ENCODE peak calls at places on chromosomes 7 and 10, in four cellular contexts. One of them, this sample, is unnamed.

GRCh38 chr10:80187465-80188409 is 17.6 kb downstream of the ANXA11 start:
- DNase-seq in foreskin fibroblast: no peak
- DNase-seq in lung: no peak
- DNase-seq in psoas muscle: peak; percentile 21
- DNase-seq in this sample: peak; percentile 65

GRCh38 chr7:8290645-8291308 is 28.8 kb upstream of the ICA1 start:
- DNase-seq in foreskin fibroblast: no peak
- DNase-seq in lung: no peak
- DNase-seq in psoas muscle: no peak
- DNase-seq in this sample: no peak

GRCh38 chr7:30900053-30900452 is 11.6 kb upstream of the AQP1 start:
- DNase-seq in foreskin fibroblast: no peak
- DNase-seq in lung: no peak
- DNase-seq in psoas muscle: no peak
- DNase-seq in this sample: no peak

GRCh38 chr10:11457336-11457735 is 154.1 kb downstream of the USP6NL start:
- DNase-seq in psoas muscle: no peak
- DNase-seq in foreskin fibroblast: no peak
- DNase-seq in lung: no peak
- DNase-seq in this sample: no peak

GRCh38 chr7:121069346-121070100 is 81.0 kb downstream of the CPED1 start:
- DNase-seq in foreskin fibroblast: no peak
- DNase-seq in psoas muscle: no peak
- DNase-seq in lung: no peak
- DNase-seq in this sample: no peak

GRCh38 chr10:43649149-43649523 is 455 bp upstream of the ZNF32 start:
- DNase-seq in foreskin fibroblast: no peak
- DNase-seq in lung: no peak
- DNase-seq in psoas muscle: no peak
- DNase-seq in this sample: no peak

GRCh38 chr7:636396-636795 is 90.1 kb upstream of the DNAAF5 start:
- DNase-seq in lung: no peak
- DNase-seq in psoas muscle: no peak
- DNase-seq in foreskin fibroblast: no peak
- DNase-seq in this sample: peak; percentile 69

GRCh38 chr10:5738427-5738826 is 53.8 kb downstream of the TASOR2 start:
- DNase-seq in foreskin fibroblast: no peak
- DNase-seq in psoas muscle: no peak
- DNase-seq in lung: no peak
- DNase-seq in this sample: no peak

GRCh38 chr10:61836888-61837747 is 64.4 kb upstream of the ARID5B start:
- DNase-seq in psoas muscle: no peak
- DNase-seq in foreskin fibroblast: peak; percentile 39
- DNase-seq in lung: no peak
- DNase-seq in this sample: no peak

GRCh38 chr10:133151528-133151927 is 8.5 kb upstream of the KNDC1 start:
- DNase-seq in foreskin fibroblast: no peak
- DNase-seq in psoas muscle: no peak
- DNase-seq in lung: no peak
- DNase-seq in this sample: no peak

GRCh38 chr10:132880148-132880981 is 62.0 kb downstream of the CFAP46 start:
- DNase-seq in psoas muscle: no peak
- DNase-seq in foreskin fibroblast: no peak
- DNase-seq in lung: no peak
- DNase-seq in this sample: no peak

GRCh38 chr7:3309140-3309539 is 8.1 kb downstream of the SDK1 start:
- DNase-seq in psoas muscle: no peak
- DNase-seq in foreskin fibroblast: no peak
- DNase-seq in lung: no peak
- DNase-seq in this sample: no peak

GRCh38 chr10:33273295-33274002 is 61.0 kb downstream of the NRP1 start:
- DNase-seq in foreskin fibroblast: peak; percentile 95
- DNase-seq in psoas muscle: peak; percentile 88
- DNase-seq in lung: peak; percentile 91
- DNase-seq in this sample: no peak

GRCh38 chr7:129188892-129189660 is 643 bp downstream of the SMO start:
- DNase-seq in foreskin fibroblast: no peak
- DNase-seq in lung: no peak
- DNase-seq in psoas muscle: no peak
- DNase-seq in this sample: no peak

GRCh38 chr7:70566659-70567058 is 565.3 kb upstream of the GALNT17 start:
- DNase-seq in foreskin fibroblast: no peak
- DNase-seq in lung: no peak
- DNase-seq in psoas muscle: no peak
- DNase-seq in this sample: no peak

GRCh38 chr10:115129752-115130151 is 36.6 kb downstream of the ATRNL1 start:
- DNase-seq in psoas muscle: no peak
- DNase-seq in foreskin fibroblast: no peak
- DNase-seq in lung: no peak
- DNase-seq in this sample: no peak
- TF ChIP-seq CTCF in psoas muscle: peak; percentile 63
- TF ChIP-seq CTCF in foreskin fibroblast: peak; percentile 10
- TF ChIP-seq CTCF in lung: no peak
- TF ChIP-seq CTCF in this sample: peak; percentile 25

DNA sequence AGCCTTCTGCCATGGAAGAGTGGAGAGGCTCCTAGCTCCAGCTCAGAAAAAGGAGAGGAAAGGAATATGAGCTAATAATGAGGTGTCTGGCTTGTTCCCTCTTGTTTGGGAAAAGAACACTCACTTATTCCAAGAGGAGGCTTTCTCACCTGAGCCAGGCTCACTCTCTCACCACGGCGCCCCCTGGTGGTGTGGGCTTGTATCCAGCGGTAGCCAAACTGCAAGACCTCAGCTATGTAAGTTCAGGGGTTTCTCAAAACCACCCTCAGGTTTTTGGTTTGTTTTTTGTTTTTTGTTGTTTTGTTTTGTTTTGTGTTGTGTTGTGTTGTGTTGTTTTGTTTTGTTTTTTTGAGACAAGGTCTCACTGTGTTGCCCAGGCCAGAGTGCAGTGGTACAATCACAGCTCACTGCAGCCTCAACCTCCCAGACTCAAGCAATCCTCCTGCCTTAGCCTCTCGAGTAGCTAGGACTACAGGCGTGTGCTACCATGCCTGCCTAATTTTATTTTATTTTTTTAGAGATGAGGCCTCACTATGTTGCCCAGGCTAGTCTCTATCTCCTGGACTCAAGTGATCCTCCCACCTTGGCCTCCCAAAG is 124.0 kb downstream of the TMEM130 start:
- DNase-seq in foreskin fibroblast: peak; percentile 22
- DNase-seq in psoas muscle: peak; percentile 44
- DNase-seq in lung: peak; percentile 75
- DNase-seq in this sample: peak; percentile 59
- TF ChIP-seq CTCF in foreskin fibroblast: peak; percentile 83
- TF ChIP-seq CTCF in psoas muscle: peak; percentile 47
- TF ChIP-seq CTCF in lung: peak; percentile 22
- TF ChIP-seq CTCF in this sample: peak; percentile 70

GRCh38 chr7:150826061-150826849 is 25.7 kb downstream of the TMEM176A start:
- DNase-seq in lung: no peak
- DNase-seq in foreskin fibroblast: no peak
- DNase-seq in psoas muscle: no peak
- DNase-seq in this sample: no peak

GRCh38 chr7:150831851-150832250 is 20.5 kb upstream of the AOC1 start:
- DNase-seq in lung: no peak
- DNase-seq in foreskin fibroblast: no peak
- DNase-seq in psoas muscle: no peak
- DNase-seq in this sample: no peak

GRCh38 chr7:150829426-150829825 is 22.9 kb upstream of the AOC1 start:
- DNase-seq in lung: no peak
- DNase-seq in psoas muscle: no peak
- DNase-seq in foreskin fibroblast: no peak
- DNase-seq in this sample: no peak

GRCh38 chr7:150830957-150831356 is 21.4 kb upstream of the AOC1 start:
- DNase-seq in psoas muscle: no peak
- DNase-seq in foreskin fibroblast: no peak
- DNase-seq in lung: no peak
- DNase-seq in this sample: no peak

GRCh38 chr7:150828384-150828783 is 23.9 kb upstream of the AOC1 start:
- DNase-seq in psoas muscle: no peak
- DNase-seq in lung: no peak
- DNase-seq in foreskin fibroblast: no peak
- DNase-seq in this sample: no peak
- TF ChIP-seq CTCF in psoas muscle: no peak
- TF ChIP-seq CTCF in lung: no peak
- TF ChIP-seq CTCF in foreskin fibroblast: no peak
- TF ChIP-seq CTCF in this sample: no peak

DNA sequence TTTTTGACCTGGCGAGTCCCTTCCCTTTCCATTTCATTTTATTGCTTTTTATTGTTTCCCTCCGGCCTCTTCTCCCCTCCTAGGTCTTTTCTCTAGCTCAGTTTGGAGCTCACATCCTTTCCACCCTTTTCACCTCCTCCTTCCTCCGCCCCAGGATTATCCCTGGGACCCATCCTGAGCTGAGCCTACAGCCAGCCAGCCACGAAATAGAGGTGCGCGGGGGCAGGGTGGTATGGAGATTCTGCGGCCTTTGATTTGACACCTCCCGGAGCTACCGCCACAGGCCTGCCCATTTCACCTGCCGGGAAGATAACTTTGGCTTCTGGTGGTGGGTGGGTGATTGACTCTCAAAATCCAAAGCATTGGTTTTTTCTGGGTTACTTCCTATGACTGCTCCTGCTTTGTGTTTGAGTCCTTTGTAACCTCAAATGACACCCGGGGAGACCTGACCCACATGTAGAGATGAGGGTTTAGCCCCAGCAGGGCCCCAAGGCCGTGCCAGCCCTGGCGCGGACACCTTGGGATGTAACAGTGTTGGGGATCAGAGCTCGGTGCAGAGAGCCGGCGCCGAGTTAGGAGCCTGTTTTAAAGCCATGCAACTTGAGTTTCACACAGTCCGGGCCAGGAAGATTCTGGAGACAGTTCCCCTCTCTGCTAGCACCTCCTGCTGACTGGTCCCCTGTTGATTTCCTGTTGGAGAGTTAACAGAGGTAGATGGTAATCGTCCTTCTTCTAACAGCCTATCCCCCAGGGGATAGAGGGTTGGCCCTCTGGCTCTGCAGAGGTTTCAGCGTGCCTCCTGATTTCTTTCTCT is 1.5 kb downstream of the DUSP5 start:
- DNase-seq in psoas muscle: no peak
- DNase-seq in lung: no peak
- DNase-seq in foreskin fibroblast: peak; percentile 52
- DNase-seq in this sample: peak; percentile 25
- TF ChIP-seq CTCF in psoas muscle: no peak
- TF ChIP-seq CTCF in lung: no peak
- TF ChIP-seq CTCF in foreskin fibroblast: peak; percentile 37
- TF ChIP-seq CTCF in this sample: no peak